ENCODE peak calls at places on chromosomes 13 and 19, in five cellular contexts. A is IMR-90, C is RWPE1, Z is WERI-Rb-1, Y is lower leg skin. O is an unnamed sample.

GRCh38 chr19:45071545-45071938 is 4.7 kb downstream of the ZNF296 start:
- DNase-seq in A (no peak), C (no peak), Z (no peak), Y (no peak), O (no peak)

GRCh38 chr13:40635315-40635995 is 31.0 kb downstream of the FOXO1 start:
- DNase-seq in A (no peak), C (no peak), Z (no peak), Y (no peak), O (no peak)

GRCh38 chr13:114067381-114067885 is 65.0 kb downstream of the RASA3 start:
- DNase-seq in A (peak; percentile 68), C (no peak), Z (no peak), Y (no peak), O (peak; percentile 82)

GRCh38 chr19:47232422-47233211 is 1.6 kb upstream of the BBC3 start:
- DNase-seq in A (peak; percentile 82), C (peak; percentile 56), Z (no peak), Y (no peak), O (no peak)

GRCh38 chr13:75694742-75695141 is 58.6 kb downstream of the LMO7 start:
- DNase-seq in A (no peak), C (no peak), Z (no peak), Y (no peak), O (no peak)

GRCh38 chr19:55321466-55321865 is 3.7 kb downstream of the TMEM150B start:
- DNase-seq in A (no peak), C (no peak), Z (no peak), Y (no peak), O (no peak)

GRCh38 chr19:1512671-1513491 is at the start of gene ADAMTSL5:
- DNase-seq in A (peak; percentile 28), C (peak; percentile 71), Z (peak; percentile 53), Y (no peak), O (peak; percentile 93)

GRCh38 chr19:1748703-1749341 is 4.5 kb upstream of the ONECUT3 start:
- DNase-seq in A (no peak), C (no peak), Z (no peak), Y (no peak), O (no peak)

GRCh38 chr13:108851660-108852059 is 222.2 kb downstream of the MYO16 start:
- DNase-seq in A (no peak), C (no peak), Z (no peak), Y (no peak), O (no peak)

GRCh38 chr13:84737671-84738070 is 855.4 kb upstream of the SLITRK1 start:
- DNase-seq in A (no peak), C (no peak), Z (no peak), Y (no peak), O (no peak)

GRCh38 chr13:38758278-38758677 is 71.4 kb downstream of the FREM2 start:
- DNase-seq in A (no peak), C (no peak), Z (no peak), Y (no peak), O (no peak)

GRCh38 chr19:18093439-18094161 is 4.0 kb upstream of the MAST3 start:
- DNase-seq in A (peak; percentile 20), C (peak; percentile 82), Z (peak; percentile 45), Y (no peak), O (no peak)

GRCh38 chr19:40519352-40520322 is 52.8 kb downstream of the SPTBN4 start:
- DNase-seq in A (peak; percentile 40), C (no peak), Z (peak; percentile 51), Y (no peak), O (no peak)

GRCh38 chr19:47186337-47187022 is 44.5 kb downstream of the BBC3 start:
- DNase-seq in A (no peak), C (no peak), Z (no peak), Y (no peak), O (peak; percentile 90)

GRCh38 chr19:1469936-1470863 is 8.8 kb downstream of the C19orf25 start:
- DNase-seq in A (no peak), C (peak; percentile 59), Z (peak; percentile 93), Y (no peak), O (peak; percentile 89)

GRCh38 chr19:12806242-12807131 is at the start of gene RNASEH2A:
- DNase-seq in A (peak; percentile 86), C (peak; percentile 88), Z (peak; percentile 91), Y (peak; percentile 85), O (peak; percentile 98)

GRCh38 chr19:1849999-1850398 is 1.7 kb upstream of the REXO1 start:
- DNase-seq in A (no peak), C (no peak), Z (no peak), Y (no peak), O (no peak)

GRCh38 chr19:4748589-4748988 is 24.9 kb upstream of the DPP9 start:
- DNase-seq in A (no peak), C (no peak), Z (no peak), Y (no peak), O (no peak)

GRCh38 chr19:6313398-6313969 is 19.9 kb downstream of the ACER1 start:
- DNase-seq in A (no peak), C (no peak), Z (no peak), Y (no peak), O (no peak)

GRCh38 chr13:40536443-40537113 is 129.9 kb downstream of the FOXO1 start:
- DNase-seq in A (no peak), C (no peak), Z (no peak), Y (peak; percentile 81), O (no peak)

GRCh38 chr19:50607874-50608785 is 31.6 kb downstream of the SYT3 start:
- DNase-seq in A (peak; percentile 67), C (peak; percentile 81), Z (peak; percentile 97), Y (peak; percentile 28), O (peak; percentile 88)

GRCh38 chr19:37009871-37010270 is 68.4 kb upstream of the ZNF420 start:
- DNase-seq in A (no peak), C (no peak), Z (no peak), Y (no peak), O (no peak)

GRCh38 chr19:15249912-15250634 is 17.8 kb upstream of the EPHX3 start:
- DNase-seq in A (peak; percentile 95), C (peak; percentile 89), Z (no peak), Y (no peak), O (no peak)

GRCh38 chr13:68173111-68173510 is 943.0 kb upstream of the PCDH9 start:
- DNase-seq in A (no peak), C (no peak), Z (no peak), Y (no peak), O (no peak)

GRCh38 chr19:56829586-56829985 is 10.9 kb downstream of the PEG3 start:
- DNase-seq in A (no peak), C (no peak), Z (no peak), Y (no peak), O (no peak)

GRCh38 chr13:75226755-75227435 is 255.1 kb downstream of the TBC1D4 start:
- DNase-seq in A (peak; percentile 86), C (peak; percentile 38), Z (no peak), Y (no peak), O (no peak)

GRCh38 chr19:38617764-38618589 is at the start of gene MAP4K1:
- DNase-seq in A (no peak), C (no peak), Z (peak; percentile 47), Y (no peak), O (peak; percentile 85)

DNA sequence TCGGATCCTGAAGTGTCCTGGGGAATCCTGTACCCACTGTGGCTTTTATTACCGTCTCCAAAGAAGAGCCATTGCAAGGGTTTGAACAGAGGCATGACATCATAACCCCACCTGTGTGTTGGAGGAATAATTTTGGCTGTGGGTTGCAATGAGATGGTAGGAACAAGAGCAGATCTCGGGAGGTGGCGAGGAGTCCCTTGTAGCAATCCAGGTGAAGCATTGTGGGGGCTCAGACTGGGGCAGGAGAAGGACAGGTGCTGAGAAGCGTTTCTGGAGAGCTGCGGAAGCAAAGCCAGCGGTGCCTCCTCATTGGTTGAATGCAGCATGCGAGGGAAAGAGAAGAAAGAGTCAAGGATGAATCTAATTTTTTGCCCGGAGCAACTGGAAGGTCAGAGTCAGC is 382.4 kb downstream of the EFNB2 start:
- DNase-seq in A (no peak), C (no peak), Z (no peak), Y (no peak), O (no peak)
- TF ChIP-seq CTCF in A (no peak), C (no peak), Z (no peak), Y (no peak), O (no peak)

GRCh38 chr19:51809787-51810186 is 14.8 kb downstream of the FPR3 start:
- DNase-seq in A (no peak), C (no peak), Z (no peak), Y (peak; percentile 55), O (no peak)

GRCh38 chr19:51811344-51811743 is 16.4 kb downstream of the FPR3 start:
- DNase-seq in A (no peak), C (no peak), Z (no peak), Y (no peak), O (no peak)

GRCh38 chr19:51808333-51808986 is 13.5 kb downstream of the FPR3 start:
- DNase-seq in A (no peak), C (peak; percentile 28), Z (no peak), Y (no peak), O (no peak)

GRCh38 chr19:51807925-51808324 is 13.0 kb downstream of the FPR3 start:
- DNase-seq in A (no peak), C (no peak), Z (no peak), Y (no peak), O (no peak)

DNA sequence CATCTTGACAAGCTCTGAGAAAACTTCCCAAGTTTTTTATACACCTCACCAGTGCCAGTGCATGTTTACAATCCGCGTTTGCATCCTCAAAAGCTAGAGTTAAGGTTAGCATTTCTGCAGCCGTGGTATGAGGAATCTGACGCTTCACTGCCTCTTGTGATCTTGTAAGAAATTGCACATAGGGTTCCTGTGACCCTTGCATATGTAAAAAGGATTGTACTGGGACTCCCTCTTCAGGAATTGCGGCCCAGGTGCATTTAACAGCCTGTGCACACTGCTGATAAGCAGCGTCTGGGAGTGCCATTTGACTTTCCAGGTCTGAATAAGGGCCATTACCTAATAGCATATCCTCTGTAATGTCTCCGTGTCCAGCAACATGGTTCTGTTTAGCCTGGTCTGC is 15.3 kb downstream of the FPR3 start:
- DNase-seq in A (no peak), C (no peak), Z (peak; percentile 9), Y (no peak), O (no peak)
- TF ChIP-seq CTCF in A (no peak), C (peak; percentile 21), Z (peak; percentile 10), Y (no peak), O (no peak)

GRCh38 chr19:35350591-35350990 is 2.9 kb downstream of the FFAR1 start:
- DNase-seq in A (no peak), C (no peak), Z (no peak), Y (no peak), O (no peak)

GRCh38 chr19:35353635-35354034 is 4.6 kb upstream of the FFAR3 start:
- DNase-seq in A (no peak), C (no peak), Z (no peak), Y (no peak), O (no peak)

GRCh38 chr19:35352448-35353304 is 5.0 kb downstream of the FFAR1 start:
- DNase-seq in A (peak; percentile 64), C (peak; percentile 86), Z (peak; percentile 72), Y (peak; percentile 59), O (peak; percentile 89)

GRCh38 chr19:35351441-35352176 is 3.9 kb downstream of the FFAR1 start:
- DNase-seq in A (no peak), C (no peak), Z (no peak), Y (no peak), O (no peak)

DNA sequence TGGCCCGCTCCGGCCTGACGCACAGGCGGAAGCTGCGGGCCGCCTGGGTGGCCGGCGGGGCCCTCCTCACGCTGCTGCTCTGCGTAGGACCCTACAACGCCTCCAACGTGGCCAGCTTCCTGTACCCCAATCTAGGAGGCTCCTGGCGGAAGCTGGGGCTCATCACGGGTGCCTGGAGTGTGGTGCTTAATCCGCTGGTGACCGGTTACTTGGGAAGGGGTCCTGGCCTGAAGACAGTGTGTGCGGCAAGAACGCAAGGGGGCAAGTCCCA is 4.4 kb downstream of the FFAR1 start:
- DNase-seq in A (no peak), C (no peak), Z (no peak), Y (no peak), O (no peak)
- TF ChIP-seq CTCF in A (no peak), C (no peak), Z (no peak), Y (no peak), O (no peak)

GRCh38 chr19:42176990-42177685 is 40.3 kb downstream of the DEDD2 start:
- DNase-seq in A (peak; percentile 76), C (peak; percentile 64), Z (peak; percentile 92), Y (no peak), O (peak; percentile 86)
- TF ChIP-seq CTCF in A (peak; percentile 54), C (peak; percentile 66), Z (peak; percentile 53), Y (no peak), O (peak; percentile 28)